ENCODE peak calls at places on chromosomes 12 and 14, in ten cellular contexts. R is CD4-positive, alpha-beta memory T cell; H is spleen; E is CD8-positive, alpha-beta memory T cell; V is cardiac fibroblast; Y is CD4-positive, CD25-positive, alpha-beta regulatory T cell; M is IMR-90; W is aorta; T is neural progenitor cell; I is NB4. L is an unnamed sample.

GRCh38 chr12:110010853-110011835 is 11.9 kb downstream of the ANKRD13A start:
- DNase-seq in R (peak; percentile 32), H (no peak), E (no peak), V (no peak), Y (no peak), M (no peak), W (no peak), T (no peak), I (no peak), L (no peak)

GRCh38 chr12:76637807-76638206 is 78.2 kb upstream of the OSBPL8 start:
- DNase-seq in R (no peak), H (no peak), E (no peak), V (no peak), Y (no peak), M (peak; percentile 76), W (no peak), T (no peak), I (no peak), L (no peak)

GRCh38 chr14:22566845-22567244 is 22.2 kb downstream of the DAD1 start:
- DNase-seq in R (peak; percentile 15), H (no peak), E (no peak), V (no peak), Y (peak; percentile 34), M (no peak), W (no peak), T (no peak), I (no peak), L (no peak)

GRCh38 chr12:116615141-116615861 is 56.1 kb downstream of the MAP1LC3B2 start:
- DNase-seq in R (no peak), H (no peak), E (no peak), V (no peak), Y (no peak), M (no peak), W (peak; percentile 52), T (peak; percentile 69), I (no peak), L (no peak)

GRCh38 chr12:115937345-115937744 is 340.1 kb downstream of the MED13L start:
- DNase-seq in R (no peak), H (no peak), E (no peak), V (no peak), Y (no peak), M (no peak), W (no peak), T (no peak), I (no peak), L (no peak)

GRCh38 chr12:54277823-54278276 is 2.1 kb downstream of the CBX5 start:
- DNase-seq in R (no peak), H (no peak), E (no peak), V (peak; percentile 62), Y (no peak), M (no peak), W (peak; percentile 17), T (no peak), I (peak; percentile 71), L (no peak)

GRCh38 chr14:89669209-89669608 is 252.2 kb upstream of the FOXN3 start:
- DNase-seq in R (no peak), H (peak; percentile 79), E (no peak), V (no peak), Y (no peak), M (no peak), W (no peak), T (no peak), I (peak; percentile 48), L (no peak)

GRCh38 chr12:97594236-97594635 is 131.6 kb downstream of the RMST start:
- DNase-seq in R (no peak), H (no peak), E (no peak), V (no peak), Y (no peak), M (no peak), W (no peak), T (no peak), I (no peak), L (no peak)

GRCh38 chr12:27524489-27524835 is 456 bp downstream of the PPFIBP1 start:
- DNase-seq in R (no peak), H (no peak), E (no peak), V (no peak), Y (no peak), M (no peak), W (no peak), T (no peak), I (no peak), L (peak; percentile 70)

GRCh38 chr12:27523642-27524488 is at the start of gene PPFIBP1:
- DNase-seq in R (peak; percentile 87), H (peak; percentile 98), E (peak; percentile 83), V (peak; percentile 99), Y (peak; percentile 86), M (peak; percentile 97), W (peak; percentile 100), T (peak; percentile 97), I (peak; percentile 99), L (peak; percentile 96)

GRCh38 chr12:27524839-27525238 is 833 bp downstream of the PPFIBP1 start:
- DNase-seq in R (no peak), H (no peak), E (no peak), V (peak; percentile 61), Y (no peak), M (peak; percentile 41), W (no peak), T (no peak), I (peak; percentile 47), L (no peak)

GRCh38 chr12:27523305-27523641 is 733 bp upstream of the PPFIBP1 start:
- DNase-seq in R (no peak), H (no peak), E (no peak), V (no peak), Y (no peak), M (no peak), W (no peak), T (peak; percentile 26), I (peak; percentile 58), L (no peak)

DNA sequence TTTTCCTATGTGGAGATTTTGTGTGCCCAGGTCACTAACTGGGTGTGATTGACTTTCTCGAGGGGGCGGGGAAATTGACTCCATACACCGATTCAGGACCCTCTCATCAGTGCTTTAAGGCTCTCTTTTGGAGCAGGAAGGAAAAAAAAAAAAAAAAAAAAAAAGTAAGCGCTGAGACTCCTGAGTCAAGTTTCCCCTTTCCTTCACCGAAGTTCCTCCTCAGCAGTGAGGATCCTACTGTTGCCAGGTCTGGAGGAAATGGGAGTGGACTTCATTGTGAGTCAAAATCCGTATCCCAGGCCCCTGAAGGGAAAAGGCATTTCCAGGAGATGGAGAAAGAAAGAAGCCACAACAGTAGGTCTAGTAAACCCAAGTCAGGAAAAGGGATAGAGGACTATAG is 1.4 kb downstream of the PPFIBP1 start:
- DNase-seq in R (no peak), H (no peak), E (no peak), V (peak; percentile 93), Y (no peak), M (peak; percentile 81), W (no peak), T (peak; percentile 38), I (peak; percentile 32), L (peak; percentile 64)
- H3K4me3 ChIP-seq in R (no peak overlapping the region), H (peak overlapping the region; percentile 72), E (no peak overlapping the region), V (peak overlapping the region; percentile 76), Y (no peak overlapping the region), M (peak overlapping the region; percentile 84), W (peak overlapping the region; percentile 36), T (peak overlapping the region; percentile 85), I (peak overlapping the region; percentile 81), L (peak overlapping the region; percentile 82)

GRCh38 chr12:88579572-88579940 is 715 bp downstream of the KITLG start:
- DNase-seq in R (no peak), H (peak; percentile 75), E (no peak), V (no peak), Y (no peak), M (no peak), W (peak; percentile 84), T (peak; percentile 49), I (no peak), L (no peak)
- H3K4me3 ChIP-seq in R (no peak overlapping the region), H (peak overlapping the region; percentile 50), E (no peak overlapping the region), V (peak overlapping the region; percentile 70), Y (no peak overlapping the region), M (peak overlapping the region; percentile 52), W (peak overlapping the region; percentile 65), T (peak overlapping the region; percentile 57), I (no peak overlapping the region), L (peak overlapping the region; percentile 97)

GRCh38 chr12:94817695-94818075 is 167.3 kb upstream of the TMCC3 start:
- DNase-seq in R (no peak), H (no peak), E (no peak), V (no peak), Y (no peak), M (no peak), W (no peak), T (no peak), I (no peak), L (no peak)

GRCh38 chr12:94813314-94813713 is 163.0 kb upstream of the TMCC3 start:
- DNase-seq in R (no peak), H (no peak), E (no peak), V (no peak), Y (no peak), M (no peak), W (no peak), T (no peak), I (no peak), L (no peak)

GRCh38 chr12:94812345-94812744 is 162.0 kb upstream of the TMCC3 start:
- DNase-seq in R (no peak), H (no peak), E (no peak), V (no peak), Y (no peak), M (no peak), W (no peak), T (no peak), I (no peak), L (no peak)

GRCh38 chr12:94815958-94816357 is 165.6 kb upstream of the TMCC3 start:
- DNase-seq in R (no peak), H (no peak), E (no peak), V (no peak), Y (no peak), M (no peak), W (no peak), T (peak; percentile 90), I (no peak), L (no peak)

DNA sequence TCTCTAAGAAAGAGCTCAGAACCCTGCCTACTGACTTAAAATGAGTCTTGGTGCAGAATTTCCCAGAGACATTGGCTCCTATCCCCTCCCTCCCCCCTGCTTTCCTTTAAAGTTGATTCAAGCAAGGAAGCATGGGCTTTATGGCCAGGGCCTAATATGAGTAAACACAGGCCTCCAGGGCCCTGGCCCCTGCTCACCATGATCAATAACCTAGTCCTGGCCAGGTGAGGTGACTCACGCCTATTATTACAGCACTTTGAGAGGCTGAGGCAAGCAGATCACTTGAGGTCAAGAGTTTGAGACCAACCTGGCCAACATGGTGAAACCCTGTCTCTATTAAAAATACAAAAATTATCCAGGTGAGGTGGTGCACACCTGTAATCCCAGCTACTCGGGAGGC is 165.1 kb upstream of the TMCC3 start:
- DNase-seq in R (no peak), H (no peak), E (no peak), V (no peak), Y (no peak), M (no peak), W (no peak), T (no peak), I (no peak), L (no peak)
- H3K4me3 ChIP-seq in R (no peak overlapping the region), H (no peak overlapping the region), E (no peak overlapping the region), V (no peak overlapping the region), Y (no peak overlapping the region), M (no peak overlapping the region), W (no peak overlapping the region), T (no peak overlapping the region), I (no peak overlapping the region), L (no peak overlapping the region)

GRCh38 chr12:68287106-68287505 is 33.7 kb upstream of the IL22 start:
- DNase-seq in R (no peak), H (no peak), E (no peak), V (no peak), Y (no peak), M (no peak), W (no peak), T (no peak), I (no peak), L (no peak)

GRCh38 chr12:68293347-68293746 is 38.8 kb downstream of the MDM1 start:
- DNase-seq in R (no peak), H (no peak), E (no peak), V (no peak), Y (no peak), M (no peak), W (no peak), T (no peak), I (no peak), L (no peak)

GRCh38 chr12:68292157-68292940 is 38.9 kb upstream of the IL22 start:
- DNase-seq in R (no peak), H (no peak), E (no peak), V (no peak), Y (no peak), M (no peak), W (no peak), T (no peak), I (no peak), L (no peak)

GRCh38 chr12:68291396-68292036 is 38.1 kb upstream of the IL22 start:
- DNase-seq in R (no peak), H (no peak), E (no peak), V (no peak), Y (no peak), M (no peak), W (no peak), T (no peak), I (no peak), L (no peak)

GRCh38 chr12:68290126-68290525 is 36.7 kb upstream of the IL22 start:
- DNase-seq in R (peak; percentile 51), H (no peak), E (peak; percentile 43), V (no peak), Y (peak; percentile 67), M (no peak), W (no peak), T (no peak), I (no peak), L (no peak)
- H3K4me3 ChIP-seq in R (no peak overlapping the region), H (no peak overlapping the region), E (no peak overlapping the region), V (no peak overlapping the region), Y (peak overlapping the region; percentile 56), M (no peak overlapping the region), W (no peak overlapping the region), T (no peak overlapping the region), I (no peak overlapping the region), L (no peak overlapping the region)